ENCODE peak calls at places on chromosomes 1 and 21, in ten cellular contexts. B is adipocyte; G is aorta; X is left lung; S is neuronal stem cell; F is CD8-positive, alpha-beta memory T cell; R is MM.1S; Q is cardiac muscle cell; H is lower lobe of right lung; I is CD4-positive, alpha-beta memory T cell. T is an unnamed sample. For H3K4me1 and H3K36me3, the result is how much of the 10 kb centered on the place peaks cover.

GRCh38 chr1:20052386-20052785 is 17.6 kb upstream of the PLA2G5 start:
- DNase-seq in R (no peak), I (no peak), H (no peak), Q (no peak), G (no peak), X (no peak), F (no peak), S (no peak), B (no peak), T (no peak)

GRCh38 chr1:89723863-89724262 is 90.9 kb downstream of the LRRC8C start:
- DNase-seq in X (no peak), R (no peak), F (no peak), H (no peak), B (no peak), G (no peak), Q (peak), I (no peak), S (no peak), T (no peak)

GRCh38 chr21:33302796-33303195 is 22.0 kb upstream of the IFNAR1 start:
- DNase-seq in X (no peak), R (no peak), B (no peak), F (no peak), Q (no peak), G (no peak), H (no peak), S (no peak), I (no peak), T (no peak)

GRCh38 chr1:92970990-92971689 is 9.9 kb upstream of the DIPK1A start:
- DNase-seq in F (no peak), S (no peak), R (no peak), H (no peak), X (no peak), B (no peak), Q (no peak), I (no peak), G (no peak), T (no peak)

GRCh38 chr1:71721532-71721931 is 560.8 kb downstream of the NEGR1 start:
- DNase-seq in F (no peak), B (no peak), Q (no peak), H (no peak), R (no peak), G (no peak), I (no peak), S (no peak), X (no peak), T (no peak)

GRCh38 chr21:28936721-28937120 is 56.0 kb downstream of the LTN1 start:
- DNase-seq in H (no peak), X (no peak), S (peak), Q (no peak), B (no peak), R (no peak), F (no peak), I (no peak), G (no peak), T (no peak)

GRCh38 chr21:14482165-14482564 is 64.0 kb downstream of the SAMSN1 start:
- DNase-seq in R (no peak), G (no peak), B (no peak), X (no peak), F (no peak), S (no peak), I (peak), Q (no peak), H (no peak), T (no peak)

GRCh38 chr1:48684381-48684780 is 92.3 kb downstream of the BEND5 start:
- DNase-seq in F (no peak), S (peak), G (no peak), Q (no peak), R (no peak), B (no peak), X (no peak), H (no peak), I (no peak), T (no peak)

GRCh38 chr1:8122160-8122476 is 96.0 kb upstream of the ERRFI1 start:
- DNase-seq in G (peak), I (no peak), R (no peak), H (no peak), F (no peak), X (no peak), B (no peak), Q (peak), S (no peak), T (no peak)

GRCh38 chr1:246169019-246169418 is 338.1 kb downstream of the SMYD3 start:
- DNase-seq in F (no peak), X (no peak), G (no peak), I (no peak), B (no peak), S (no peak), R (no peak), Q (no peak), H (no peak), T (no peak)

GRCh38 chr1:6396998-6397397 is 3.4 kb upstream of the ACOT7 start:
- DNase-seq in G (no peak), S (no peak), H (no peak), I (no peak), F (no peak), Q (no peak), B (no peak), R (no peak), X (no peak), T (no peak)

GRCh38 chr1:16926491-16927195 is 4.9 kb downstream of the CROCC start:
- DNase-seq in Q (no peak), F (no peak), B (no peak), G (peak), H (peak), I (no peak), S (peak), R (no peak), X (peak), T (peak)

GRCh38 chr1:51607676-51608075 is 9.2 kb upstream of the OSBPL9 start:
- DNase-seq in H (no peak), F (no peak), S (no peak), X (no peak), I (no peak), G (no peak), B (no peak), Q (peak), R (no peak), T (no peak)

GRCh38 chr1:48530727-48531351 is 58.8 kb upstream of the SPATA6 start:
- DNase-seq in G (no peak), S (peak), H (peak), B (peak), I (peak), R (peak), X (peak), F (no peak), Q (peak), T (peak)

GRCh38 chr21:20774737-20775136 is 223.5 kb upstream of the NCAM2 start:
- DNase-seq in G (no peak), R (no peak), H (no peak), I (no peak), F (no peak), X (no peak), B (no peak), Q (no peak), S (no peak), T (no peak)

GRCh38 chr1:10508511-10508951 is 33.8 kb downstream of the PEX14 start:
- DNase-seq in R (no peak), X (no peak), H (no peak), G (no peak), F (no peak), S (peak), B (peak), Q (no peak), I (no peak), T (no peak)

GRCh38 chr1:43404353-43404752 is 14.7 kb downstream of the SZT2 start:
- DNase-seq in F (no peak), G (peak), I (no peak), S (no peak), X (no peak), R (no peak), H (no peak), Q (no peak), B (no peak), T (no peak)

GRCh38 chr1:17276568-17276967 is 27.7 kb downstream of the PADI3 start:
- DNase-seq in X (peak), I (no peak), G (no peak), S (no peak), F (no peak), Q (peak), H (peak), R (no peak), B (peak), T (no peak)

GRCh38 chr1:50419192-50419906 is 3.9 kb downstream of the DMRTA2 start:
- DNase-seq in I (no peak), H (no peak), R (no peak), S (peak), X (peak), G (peak), Q (no peak), F (no peak), B (no peak), T (no peak)

GRCh38 chr1:180264595-180264994 is 34.5 kb downstream of the LHX4 start:
- DNase-seq in I (no peak), Q (no peak), X (no peak), H (no peak), R (no peak), B (no peak), S (no peak), F (no peak), G (peak), T (no peak)

GRCh38 chr1:53473463-53473862 is 14.3 kb downstream of the DMRTB1 start:
- DNase-seq in X (no peak), R (peak), I (no peak), G (no peak), B (peak), H (no peak), S (no peak), F (no peak), Q (no peak), T (no peak)

GRCh38 chr1:244674446-244674845 is 21.5 kb downstream of the DESI2 start:
- DNase-seq in Q (no peak), R (no peak), G (no peak), B (peak), H (no peak), S (no peak), X (no peak), F (no peak), I (no peak), T (no peak)

GRCh38 chr1:22350987-22351756 is 100.5 kb upstream of the ZBTB40 start:
- DNase-seq in I (no peak), G (no peak), H (no peak), S (no peak), R (no peak), X (no peak), F (no peak), B (no peak), Q (no peak), T (peak)

GRCh38 chr1:153563339-153563952 is 2.2 kb downstream of the S100A2 start:
- DNase-seq in S (no peak), X (no peak), Q (no peak), B (no peak), I (no peak), H (peak), F (no peak), R (no peak), G (peak), T (no peak)

GRCh38 chr1:153567621-153568366 is 2.1 kb upstream of the S100A2 start:
- DNase-seq in S (no peak), X (no peak), B (no peak), Q (no peak), F (no peak), I (no peak), G (no peak), H (no peak), R (no peak), T (no peak)

GRCh38 chr1:153563991-153564390 is 1.7 kb downstream of the S100A2 start:
- DNase-seq in G (no peak), Q (no peak), B (no peak), R (no peak), I (no peak), H (no peak), X (no peak), F (no peak), S (no peak), T (no peak)

GRCh38 chr1:153566414-153567371 is 1.0 kb upstream of the S100A2 start:
- DNase-seq in X (peak), G (peak), Q (peak), F (peak), S (peak), R (peak), I (peak), H (peak), B (peak), T (peak)

GRCh38 chr1:153565529-153566374 is at the start of gene S100A2:
- DNase-seq in S (no peak), H (peak), F (no peak), R (no peak), Q (peak), I (no peak), B (peak), G (peak), X (peak), T (no peak)
- H3K4me1 ChIP-seq in S (under half), H (under half), F (under half), R (under half), Q (under half), I (under half), B (under half), G (under half), X (under half), T (under half)

GRCh38 chr1:150087415-150087814 is 19.8 kb downstream of the VPS45 start:
- DNase-seq in F (no peak), I (no peak), B (no peak), Q (no peak), X (no peak), R (no peak), H (no peak), S (no peak), G (no peak), T (no peak)

GRCh38 chr1:150085406-150085805 is 17.8 kb downstream of the VPS45 start:
- DNase-seq in R (no peak), F (no peak), G (no peak), S (no peak), B (no peak), X (no peak), I (no peak), H (no peak), Q (no peak), T (no peak)

GRCh38 chr1:150080784-150081183 is 13.2 kb downstream of the VPS45 start:
- DNase-seq in S (no peak), I (no peak), X (no peak), H (no peak), Q (no peak), G (no peak), F (no peak), B (no peak), R (peak), T (no peak)

GRCh38 chr1:150083907-150084306 is 16.3 kb downstream of the VPS45 start:
- DNase-seq in R (no peak), B (no peak), X (no peak), G (no peak), S (no peak), F (no peak), H (no peak), Q (no peak), I (no peak), T (no peak)

DNA sequence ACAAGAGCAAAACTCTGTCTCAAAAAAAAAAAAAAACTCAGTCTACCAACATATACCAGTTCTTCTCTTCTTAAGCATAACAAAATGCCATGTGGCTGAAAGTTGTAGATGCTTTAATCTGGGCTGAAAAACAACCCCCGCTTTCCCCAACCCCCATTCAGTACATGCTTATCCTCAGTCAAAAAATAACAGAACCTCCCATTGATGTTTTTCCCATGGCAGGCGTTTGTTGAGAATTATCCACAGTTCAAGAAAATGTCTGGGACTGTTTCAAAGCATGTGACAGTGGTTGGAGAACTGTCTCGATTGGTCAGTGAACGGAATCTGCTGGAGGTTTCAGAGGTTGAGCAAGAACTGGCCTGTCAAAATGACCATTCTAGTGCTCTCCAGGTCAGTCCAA is 14.9 kb downstream of the VPS45 start:
- DNase-seq in X (no peak), I (no peak), R (no peak), G (no peak), Q (no peak), H (no peak), S (no peak), B (no peak), F (no peak), T (no peak)
- H3K36me3 ChIP-seq in X (under half), I (under half), R (under half), G (under half), Q (half or more), H (half or more), S (under half), B (half or more), F (under half), T (half or more)

GRCh38 chr1:101632548-101633256 is 364.0 kb downstream of the OLFM3 start:
- DNase-seq in I (no peak), H (no peak), B (no peak), G (no peak), Q (no peak), X (no peak), R (peak), F (no peak), S (no peak), T (no peak)
- H3K4me1 ChIP-seq in I (under half), H (under half), B (under half), G (under half), Q (under half), X (under half), R (under half), F (under half), S (under half), T (under half)

GRCh38 chr1:151661728-151662127 is 49.9 kb downstream of the SNX27 start:
- DNase-seq in X (no peak), B (no peak), Q (peak), I (no peak), S (no peak), G (no peak), H (no peak), R (no peak), F (no peak), T (no peak)
- H3K36me3 ChIP-seq in X (under half), B (under half), Q (under half), I (under half), S (under half), G (under half), H (half or more), R (under half), F (under half), T (under half)

GRCh38 chr1:113943028-113943811 is 14.1 kb downstream of the HIPK1 start:
- DNase-seq in I (no peak), Q (peak), R (no peak), B (peak), G (no peak), X (no peak), H (no peak), S (no peak), F (no peak), T (no peak)
- H3K4me1 ChIP-seq in I (half or more), Q (under half), R (under half), B (under half), G (under half), X (under half), H (half or more), S (under half), F (half or more), T (under half)

GRCh38 chr1:198754670-198755069 is 115.8 kb downstream of the PTPRC start:
- DNase-seq in H (no peak), F (no peak), B (no peak), Q (no peak), R (no peak), S (no peak), I (no peak), X (no peak), G (no peak), T (no peak)

GRCh38 chr1:198751741-198752140 is 112.9 kb downstream of the PTPRC start:
- DNase-seq in B (no peak), H (no peak), F (no peak), Q (no peak), X (no peak), G (no peak), S (no peak), R (no peak), I (no peak), T (no peak)

GRCh38 chr1:198750081-198750480 is 111.2 kb downstream of the PTPRC start:
- DNase-seq in H (no peak), R (no peak), G (no peak), I (no peak), X (no peak), B (no peak), F (no peak), Q (peak), S (no peak), T (no peak)

GRCh38 chr1:198747127-198747526 is 108.3 kb downstream of the PTPRC start:
- DNase-seq in R (no peak), B (no peak), G (no peak), F (no peak), I (no peak), S (no peak), Q (no peak), H (no peak), X (no peak), T (no peak)

DNA sequence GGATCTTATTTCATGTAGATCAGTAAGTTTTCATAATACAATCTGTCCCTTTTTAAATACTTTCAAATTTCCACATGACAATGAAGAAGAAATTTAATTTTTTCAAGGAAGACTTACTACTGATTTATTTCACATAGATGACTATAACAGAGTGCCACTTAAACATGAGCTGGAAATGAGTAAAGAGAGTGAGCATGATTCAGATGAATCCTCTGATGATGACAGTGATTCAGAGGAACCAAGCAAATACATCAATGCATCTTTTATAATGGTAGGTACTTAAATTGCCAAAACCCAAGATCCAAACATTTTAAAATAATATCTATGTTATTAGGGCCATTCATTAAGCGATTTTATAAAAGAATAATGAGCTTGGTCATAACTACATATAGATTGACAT is 110.4 kb downstream of the PTPRC start:
- DNase-seq in G (no peak), S (no peak), Q (no peak), X (no peak), B (no peak), H (no peak), I (no peak), F (no peak), R (no peak), T (no peak)
- H3K36me3 ChIP-seq in G (under half), S (under half), Q (under half), X (under half), B (under half), H (under half), I (half or more), F (half or more), R (under half), T (under half)

DNA sequence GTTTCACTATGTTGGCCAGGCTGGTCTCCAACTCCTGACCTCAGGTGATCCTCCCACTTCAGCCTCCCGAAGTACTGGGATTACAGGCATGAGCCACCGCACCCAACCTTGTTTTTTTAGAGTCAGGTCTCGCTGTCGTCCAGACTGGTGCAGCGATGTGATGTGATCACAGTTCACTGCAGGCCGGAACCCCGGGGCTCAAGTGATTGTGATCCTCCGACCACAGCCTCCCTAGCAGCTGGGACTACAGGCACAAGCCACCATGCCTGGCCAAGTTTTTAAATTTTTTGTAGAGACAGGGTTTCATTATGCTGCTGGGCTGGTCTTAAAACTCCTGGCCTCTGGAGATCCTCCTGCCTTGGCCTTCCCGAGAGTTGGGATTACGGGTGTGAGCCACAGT is 46.1 kb upstream of the LIN9 start:
- DNase-seq in X (no peak), I (no peak), R (no peak), B (no peak), H (no peak), Q (no peak), S (no peak), F (no peak), G (no peak), T (no peak)
- H3K4me1 ChIP-seq in X (under half), I (under half), R (under half), B (under half), H (under half), Q (half or more), S (under half), F (under half), G (under half), T (under half)